ENCODE peak calls at places on chromosomes 16 and 17, in five cellular contexts. B is RCC 7860, L is lung microvascular endothelial cell, X is heart left ventricle, N is tibial artery. H is an unnamed sample.
A peak's percentile ranks its signal among the peaks of the same experiment; 100 is the strongest.

GRCh38 chr17:68585643-68586042 is 15.5 kb downstream of the FAM20A start:
- DNase-seq in B (no peak), L (no peak), X (no peak), N (no peak), H (no peak)

GRCh38 chr17:42325026-42325425 is 36.7 kb downstream of the STAT5A start:
- DNase-seq in B (peak; percentile 88), L (peak; percentile 74), X (peak; percentile 47), N (peak; percentile 82), H (no peak)

GRCh38 chr16:55482056-55482455 is 3.1 kb downstream of the MMP2 start:
- DNase-seq in B (no peak), L (no peak), X (no peak), N (no peak), H (no peak)

GRCh38 chr16:81798311-81799137 is 19.4 kb downstream of the PLCG2 start:
- DNase-seq in B (no peak), L (no peak), X (no peak), N (no peak), H (no peak)

GRCh38 chr17:67011527-67012175 is 32.7 kb upstream of the CACNG1 start:
- DNase-seq in B (no peak), L (no peak), X (no peak), N (no peak), H (no peak)

GRCh38 chr16:76947694-76948093 is 243.3 kb upstream of the MON1B start:
- DNase-seq in B (no peak), L (no peak), X (no peak), N (no peak), H (no peak)

GRCh38 chr16:88515925-88516324 is 54.3 kb upstream of the ZC3H18 start:
- DNase-seq in B (no peak), L (no peak), X (no peak), N (no peak), H (no peak)

GRCh38 chr17:2321399-2321798 is 14.9 kb downstream of the TSR1 start:
- DNase-seq in B (no peak), L (no peak), X (no peak), N (no peak), H (no peak)

GRCh38 chr17:43349142-43349541 is 49.7 kb upstream of the ARL4D start:
- DNase-seq in B (no peak), L (peak; percentile 33), X (no peak), N (no peak), H (no peak)

GRCh38 chr16:27367463-27368357 is 34.3 kb upstream of the IL21R start:
- DNase-seq in B (peak; percentile 35), L (peak; percentile 84), X (peak; percentile 87), N (peak; percentile 91), H (peak; percentile 84)

GRCh38 chr17:48645639-48646182 is 19.6 kb upstream of the HOXB9 start:
- DNase-seq in B (no peak), L (no peak), X (no peak), N (no peak), H (no peak)

GRCh38 chr16:1260101-1260670 is 4.3 kb downstream of the TPSD1 start:
- DNase-seq in B (no peak), L (no peak), X (peak; percentile 8), N (no peak), H (no peak)

GRCh38 chr17:76562734-76563148 is 22.9 kb downstream of the PRCD start:
- DNase-seq in B (no peak), L (peak; percentile 70), X (peak; percentile 57), N (no peak), H (peak; percentile 65)

GRCh38 chr17:18261146-18261515 is 669 bp downstream of the MIEF2 start:
- DNase-seq in B (peak; percentile 81), L (peak; percentile 43), X (peak; percentile 91), N (peak; percentile 91), H (peak; percentile 63)

GRCh38 chr17:48542114-48542955 is 2.6 kb downstream of the HOXB2 start:
- DNase-seq in B (peak; percentile 20), L (peak; percentile 55), X (no peak), N (no peak), H (peak; percentile 32)

GRCh38 chr17:29563816-29564215 is 3.0 kb downstream of the ABHD15 start:
- DNase-seq in B (no peak), L (no peak), X (no peak), N (no peak), H (no peak)

GRCh38 chr17:5584971-5585794 is 874 bp upstream of the NLRP1 start:
- DNase-seq in B (peak; percentile 74), L (peak; percentile 44), X (no peak), N (no peak), H (no peak)

GRCh38 chr16:4675864-4676786 is 17.2 kb upstream of the NUDT16L1 start:
- DNase-seq in B (no peak), L (no peak), X (no peak), N (no peak), H (no peak)

GRCh38 chr16:54935411-54936085 is 4.9 kb downstream of the IRX5 start:
- DNase-seq in B (no peak), L (no peak), X (no peak), N (no peak), H (no peak)

GRCh38 chr16:70679653-70680494 is 6.0 kb downstream of the MTSS2 start:
- DNase-seq in B (no peak), L (no peak), X (peak; percentile 28), N (no peak), H (peak; percentile 53)

GRCh38 chr16:49663081-49664057 is 192.5 kb downstream of the ZNF423 start:
- DNase-seq in B (no peak), L (no peak), X (peak; percentile 61), N (peak; percentile 68), H (peak; percentile 48)